ENCODE peak calls at places on chromosome 22, in ten cellular contexts. G, H, D, E, L, N, W, C, I and U are unnamed samples.

GRCh38 chr22:17085277-17086091 is 684 bp downstream of the IL17RA start:
- DNase-seq in G (no peak), H (no peak), D (no peak), E (no peak), L (no peak), N (peak; percentile 83), W (no peak), C (no peak), I (no peak), U (peak; percentile 47)

GRCh38 chr22:42321908-42322561 is 51.6 kb upstream of the TCF20 start:
- DNase-seq in G (no peak), H (no peak), D (no peak), E (no peak), L (no peak), N (no peak), W (no peak), C (no peak), I (no peak), U (no peak)

GRCh38 chr22:17629167-17629489 is 579 bp upstream of the ATP6V1E1 start:
- DNase-seq in G (no peak), H (no peak), D (no peak), E (no peak), L (no peak), N (no peak), W (no peak), C (no peak), I (no peak), U (no peak)

GRCh38 chr22:29166180-29166579 is 39.5 kb upstream of the EMID1 start:
- DNase-seq in G (no peak), H (no peak), D (peak; percentile 33), E (no peak), L (no peak), N (no peak), W (no peak), C (no peak), I (no peak), U (no peak)

GRCh38 chr22:24805790-24806662 is at the start of gene SGSM1:
- DNase-seq in G (peak; percentile 73), H (peak; percentile 75), D (peak; percentile 92), E (peak; percentile 79), L (peak; percentile 59), N (no peak), W (peak; percentile 90), C (peak; percentile 54), I (no peak), U (peak; percentile 89)

GRCh38 chr22:33049125-33049729 is 9.0 kb downstream of the SYN3 start:
- DNase-seq in G (peak; percentile 68), H (peak; percentile 83), D (peak; percentile 81), E (peak; percentile 41), L (peak; percentile 44), N (peak; percentile 88), W (peak; percentile 60), C (peak; percentile 30), I (no peak), U (peak; percentile 80)

GRCh38 chr22:17575681-17576080 is 12.4 kb downstream of the SLC25A18 start:
- DNase-seq in G (no peak), H (no peak), D (no peak), E (no peak), L (no peak), N (no peak), W (no peak), C (no peak), I (no peak), U (no peak)

GRCh38 chr22:43109921-43110443 is 568 bp upstream of the BIK start:
- DNase-seq in G (no peak), H (no peak), D (no peak), E (no peak), L (no peak), N (no peak), W (no peak), C (no peak), I (no peak), U (no peak)

GRCh38 chr22:37024339-37025157 is 5.0 kb downstream of the MPST start:
- DNase-seq in G (no peak), H (no peak), D (no peak), E (no peak), L (no peak), N (no peak), W (no peak), C (no peak), I (no peak), U (no peak)

GRCh38 chr22:37021710-37022482 is 2.4 kb downstream of the MPST start:
- DNase-seq in G (no peak), H (no peak), D (peak; percentile 89), E (peak; percentile 62), L (peak; percentile 27), N (no peak), W (peak; percentile 80), C (peak; percentile 23), I (no peak), U (peak; percentile 62)

GRCh38 chr22:37025500-37026070 is 6.0 kb downstream of the MPST start:
- DNase-seq in G (no peak), H (no peak), D (no peak), E (no peak), L (no peak), N (no peak), W (no peak), C (no peak), I (no peak), U (no peak)

GRCh38 chr22:37022483-37023337 is 3.2 kb downstream of the MPST start:
- DNase-seq in G (no peak), H (no peak), D (no peak), E (no peak), L (no peak), N (no peak), W (no peak), C (no peak), I (no peak), U (peak; percentile 44)

DNA sequence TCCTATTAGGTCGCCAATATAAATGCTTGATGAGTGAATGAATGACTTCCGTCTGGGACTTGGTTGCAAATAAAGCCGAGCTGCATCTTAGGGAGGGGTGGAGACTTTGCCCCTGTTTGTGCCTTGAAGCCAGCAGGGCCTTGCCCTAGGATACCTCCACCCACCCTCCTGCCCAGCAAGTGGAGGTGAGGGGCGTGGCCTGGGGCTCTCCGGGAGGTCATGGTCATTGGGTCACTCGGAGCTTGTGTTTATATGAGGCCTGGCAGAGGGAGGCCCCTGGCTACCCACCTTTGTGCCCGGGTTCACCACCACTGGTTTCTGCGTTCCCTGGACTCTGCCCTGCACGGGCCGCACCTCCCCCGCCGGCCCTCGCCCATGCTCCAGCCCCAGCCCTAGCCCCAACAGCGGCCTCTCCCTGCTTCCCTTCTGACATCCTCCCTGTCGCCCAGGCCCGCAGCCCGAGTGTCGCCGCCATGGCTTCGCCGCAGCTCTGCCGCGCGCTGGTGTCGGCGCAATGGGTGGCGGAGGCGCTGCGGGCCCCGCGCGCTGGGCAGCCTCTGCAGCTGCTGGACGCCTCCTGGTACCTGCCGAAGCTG is 4.3 kb downstream of the MPST start:
- DNase-seq in G (no peak), H (no peak), D (no peak), E (no peak), L (no peak), N (no peak), W (no peak), C (no peak), I (no peak), U (no peak)
- TF ChIP-seq POLR2AphosphoS5 in G (no peak), H (no peak), D (no peak), E (no peak), L (no peak), N (no peak), W (no peak), C (no peak), I (no peak), U (no peak)

DNA sequence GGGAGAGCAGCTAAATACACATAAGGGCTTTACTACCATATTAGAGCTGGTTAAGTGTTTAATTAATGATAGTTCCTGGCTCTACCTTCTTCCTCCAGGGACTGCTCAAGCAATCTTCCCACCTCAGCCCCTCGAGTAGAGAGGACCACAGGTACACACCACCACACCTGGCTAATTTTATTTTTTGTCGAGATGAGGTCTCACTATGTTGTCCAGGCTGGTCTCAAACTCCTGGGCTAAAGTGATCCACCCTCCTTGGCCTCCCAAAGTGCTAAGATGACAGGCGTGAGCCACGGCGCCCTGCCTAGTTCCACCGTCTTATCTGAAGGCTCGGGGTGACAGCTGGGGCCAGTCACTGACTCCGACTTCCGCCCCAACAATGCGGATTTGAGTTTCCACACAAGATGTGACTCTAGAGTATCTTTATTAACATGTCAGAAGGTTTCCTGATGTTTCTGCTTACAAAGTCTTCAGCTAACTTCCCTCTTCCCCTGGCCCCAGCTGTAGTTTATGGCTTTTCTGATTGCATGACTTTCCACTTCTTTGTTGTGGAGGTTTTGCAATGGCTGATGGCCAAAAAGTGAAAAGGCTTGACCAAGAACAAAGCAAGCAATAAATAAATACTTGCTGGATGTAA is 16.8 kb downstream of the TPST2 start:
- DNase-seq in G (no peak), H (peak; percentile 34), D (peak; percentile 91), E (no peak), L (no peak), N (no peak), W (no peak), C (peak; percentile 93), I (no peak), U (peak; percentile 34)
- TF ChIP-seq POLR2AphosphoS5 in G (no peak), H (peak; percentile 58), D (peak; percentile 29), E (no peak), L (no peak), N (no peak), W (no peak), C (no peak), I (peak; percentile 57), U (no peak)

GRCh38 chr22:47574551-47574950 is 812.1 kb downstream of the TBC1D22A start:
- DNase-seq in G (no peak), H (no peak), D (no peak), E (no peak), L (no peak), N (peak; percentile 69), W (no peak), C (no peak), I (no peak), U (no peak)
- TF ChIP-seq POLR2AphosphoS5 in G (no peak), H (no peak), D (no peak), E (no peak), L (no peak), N (no peak), W (no peak), C (no peak), I (no peak), U (no peak)

GRCh38 chr22:34973926-34974325 is 92.0 kb upstream of the ISX start:
- DNase-seq in G (no peak), H (no peak), D (no peak), E (no peak), L (no peak), N (no peak), W (no peak), C (no peak), I (no peak), U (no peak)

GRCh38 chr22:34976474-34976873 is 89.5 kb upstream of the ISX start:
- DNase-seq in G (no peak), H (no peak), D (no peak), E (no peak), L (no peak), N (no peak), W (no peak), C (no peak), I (no peak), U (no peak)

GRCh38 chr22:34975721-34976120 is 90.2 kb upstream of the ISX start:
- DNase-seq in G (no peak), H (no peak), D (no peak), E (no peak), L (no peak), N (no peak), W (no peak), C (no peak), I (no peak), U (no peak)

GRCh38 chr22:34973016-34973415 is 92.9 kb upstream of the ISX start:
- DNase-seq in G (no peak), H (no peak), D (no peak), E (no peak), L (no peak), N (no peak), W (no peak), C (no peak), I (no peak), U (no peak)

GRCh38 chr22:34976886-34977285 is 89.1 kb upstream of the ISX start:
- DNase-seq in G (no peak), H (no peak), D (no peak), E (no peak), L (no peak), N (no peak), W (no peak), C (no peak), I (no peak), U (no peak)
- TF ChIP-seq POLR2AphosphoS5 in G (no peak), H (no peak), D (no peak), E (no peak), L (no peak), N (no peak), W (no peak), C (no peak), I (no peak), U (no peak)